ENCODE peak calls at places on chromosome 4, in seven cellular contexts. Z, R, U, N, O, F and E are unnamed samples.

GRCh38 chr4:173014113-173014558 is 154.5 kb upstream of the GALNT7 start:
- DNase-seq in Z (peak; percentile 85), R (peak; percentile 74), U (peak; percentile 86), N (peak; percentile 54), O (no peak), F (peak; percentile 93), E (peak; percentile 47)

GRCh38 chr4:188532751-188533150 is 393.5 kb downstream of the TRIML1 start:
- DNase-seq in Z (no peak), R (no peak), U (no peak), N (no peak), O (no peak), F (no peak), E (no peak)

GRCh38 chr4:156476359-156476758 is 495.2 kb downstream of the PDGFC start:
- DNase-seq in Z (peak; percentile 98), R (peak; percentile 97), U (no peak), N (no peak), O (peak; percentile 63), F (peak; percentile 12), E (no peak)

GRCh38 chr4:26320453-26321325 is at the start of gene RBPJ:
- DNase-seq in Z (peak; percentile 99), R (peak; percentile 99), U (peak; percentile 97), N (peak; percentile 98), O (peak; percentile 97), F (peak; percentile 99), E (peak; percentile 94)

GRCh38 chr4:42151568-42152506 is 618 bp downstream of the BEND4 start:
- DNase-seq in Z (no peak), R (no peak), U (peak; percentile 94), N (peak; percentile 78), O (peak; percentile 5), F (peak; percentile 95), E (peak; percentile 61)

GRCh38 chr4:142404191-142404611 is 441.9 kb downstream of the INPP4B start:
- DNase-seq in Z (peak; percentile 72), R (peak; percentile 59), U (no peak), N (no peak), O (peak; percentile 5), F (no peak), E (no peak)

GRCh38 chr4:8472689-8473197 is 32.2 kb downstream of the TRMT44 start:
- DNase-seq in Z (peak; percentile 99), R (peak; percentile 95), U (no peak), N (peak; percentile 12), O (peak; percentile 98), F (peak; percentile 23), E (no peak)

GRCh38 chr4:166252487-166253402 is 379.7 kb downstream of the TLL1 start:
- DNase-seq in Z (no peak), R (peak; percentile 44), U (no peak), N (peak; percentile 4), O (peak; percentile 42), F (peak; percentile 52), E (no peak)

GRCh38 chr4:3483471-3483921 is 20.4 kb downstream of the DOK7 start:
- DNase-seq in Z (no peak), R (peak; percentile 60), U (no peak), N (no peak), O (no peak), F (no peak), E (no peak)

GRCh38 chr4:116866116-116866515 is 219.3 kb downstream of the TRAM1L1 start:
- DNase-seq in Z (no peak), R (no peak), U (no peak), N (no peak), O (no peak), F (peak; percentile 6), E (no peak)

GRCh38 chr4:2290974-2291704 is 29.2 kb upstream of the MXD4 start:
- DNase-seq in Z (no peak), R (no peak), U (no peak), N (no peak), O (no peak), F (no peak), E (no peak)

GRCh38 chr4:55635760-55636621 is at the start of gene NMU:
- DNase-seq in Z (no peak), R (peak; percentile 2), U (peak; percentile 65), N (peak; percentile 41), O (peak; percentile 43), F (peak; percentile 60), E (peak; percentile 73)

GRCh38 chr4:17665852-17666251 is 51.4 kb downstream of the MED28 start:
- DNase-seq in Z (no peak), R (no peak), U (no peak), N (no peak), O (no peak), F (no peak), E (no peak)

GRCh38 chr4:55510685-55511084 is 36.0 kb downstream of the CLOCK start:
- DNase-seq in Z (no peak), R (no peak), U (no peak), N (no peak), O (no peak), F (no peak), E (no peak)

GRCh38 chr4:122930877-122931276 is 8.5 kb upstream of the NUDT6 start:
- DNase-seq in Z (peak; percentile 41), R (peak; percentile 24), U (no peak), N (no peak), O (peak; percentile 65), F (no peak), E (no peak)

GRCh38 chr4:6875431-6875831 is 34.2 kb upstream of the TBC1D14 start:
- DNase-seq in Z (no peak), R (no peak), U (no peak), N (no peak), O (no peak), F (no peak), E (no peak)

GRCh38 chr4:158172558-158173258 is at the start of gene GASK1B:
- DNase-seq in Z (peak; percentile 64), R (peak; percentile 72), U (peak; percentile 43), N (peak; percentile 21), O (peak; percentile 60), F (peak; percentile 74), E (no peak)

DNA sequence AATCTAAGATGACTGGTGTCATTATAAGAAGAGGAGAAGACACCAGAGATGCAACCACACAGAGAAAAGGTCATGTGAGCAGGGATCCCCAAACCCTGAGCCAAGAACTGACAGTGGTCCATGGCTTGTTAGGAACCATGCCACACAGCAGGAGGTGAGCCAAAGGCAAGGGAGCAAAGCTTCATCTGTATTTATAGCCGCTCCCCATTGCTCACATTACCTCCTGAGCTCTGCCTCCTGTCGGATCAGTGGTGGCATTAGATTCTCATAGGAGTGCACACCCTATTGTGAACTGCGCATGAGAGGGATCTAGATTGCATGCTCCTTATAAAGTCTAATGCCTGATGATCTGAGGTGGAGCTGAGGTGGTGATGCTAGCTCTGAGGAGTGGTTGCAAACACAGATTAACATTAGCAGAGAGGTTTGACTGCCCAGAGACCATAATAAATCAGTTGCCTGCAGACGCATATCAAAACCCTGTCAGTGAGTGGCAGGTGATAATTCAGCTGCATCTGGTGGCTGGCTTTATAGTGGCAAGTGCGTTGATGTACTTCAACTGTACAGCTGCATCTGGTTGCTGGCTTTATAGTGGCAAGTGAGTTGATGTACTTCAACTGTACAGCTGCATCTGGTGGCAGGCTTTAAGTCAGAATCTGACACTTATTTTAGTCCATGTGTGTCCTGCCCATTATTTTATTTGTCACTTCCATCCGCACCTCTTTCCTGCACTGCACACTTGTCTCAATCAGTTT is 19.8 kb upstream of the CXCL2 start:
- DNase-seq in Z (no peak), R (no peak), U (no peak), N (no peak), O (no peak), F (no peak), E (no peak)
- H2AK5ac ChIP-seq in Z (peak overlapping the region; percentile 34), R (no peak overlapping the region), U (no peak overlapping the region), N (no peak overlapping the region), O (no peak overlapping the region), F (no peak overlapping the region), E (no peak overlapping the region)

GRCh38 chr4:125432078-125432477 is 117.3 kb downstream of the FAT4 start:
- DNase-seq in Z (peak; percentile 20), R (peak; percentile 66), U (peak; percentile 76), N (peak; percentile 24), O (peak; percentile 17), F (peak; percentile 88), E (no peak)
- H2AK5ac ChIP-seq in Z (no peak overlapping the region), R (no peak overlapping the region), U (no peak overlapping the region), N (no peak overlapping the region), O (no peak overlapping the region), F (no peak overlapping the region), E (no peak overlapping the region)

GRCh38 chr4:184437988-184438774 is 36.2 kb downstream of the IRF2 start:
- DNase-seq in Z (peak; percentile 17), R (no peak), U (no peak), N (no peak), O (no peak), F (no peak), E (no peak)

GRCh38 chr4:184441461-184442392 is 32.6 kb downstream of the IRF2 start:
- DNase-seq in Z (peak; percentile 57), R (no peak), U (peak; percentile 52), N (no peak), O (no peak), F (peak; percentile 43), E (no peak)

GRCh38 chr4:184439386-184439785 is 35.0 kb downstream of the IRF2 start:
- DNase-seq in Z (peak; percentile 43), R (no peak), U (no peak), N (no peak), O (peak; percentile 81), F (no peak), E (no peak)

GRCh38 chr4:184440593-184441358 is 33.6 kb downstream of the IRF2 start:
- DNase-seq in Z (no peak), R (no peak), U (no peak), N (no peak), O (no peak), F (no peak), E (no peak)

DNA sequence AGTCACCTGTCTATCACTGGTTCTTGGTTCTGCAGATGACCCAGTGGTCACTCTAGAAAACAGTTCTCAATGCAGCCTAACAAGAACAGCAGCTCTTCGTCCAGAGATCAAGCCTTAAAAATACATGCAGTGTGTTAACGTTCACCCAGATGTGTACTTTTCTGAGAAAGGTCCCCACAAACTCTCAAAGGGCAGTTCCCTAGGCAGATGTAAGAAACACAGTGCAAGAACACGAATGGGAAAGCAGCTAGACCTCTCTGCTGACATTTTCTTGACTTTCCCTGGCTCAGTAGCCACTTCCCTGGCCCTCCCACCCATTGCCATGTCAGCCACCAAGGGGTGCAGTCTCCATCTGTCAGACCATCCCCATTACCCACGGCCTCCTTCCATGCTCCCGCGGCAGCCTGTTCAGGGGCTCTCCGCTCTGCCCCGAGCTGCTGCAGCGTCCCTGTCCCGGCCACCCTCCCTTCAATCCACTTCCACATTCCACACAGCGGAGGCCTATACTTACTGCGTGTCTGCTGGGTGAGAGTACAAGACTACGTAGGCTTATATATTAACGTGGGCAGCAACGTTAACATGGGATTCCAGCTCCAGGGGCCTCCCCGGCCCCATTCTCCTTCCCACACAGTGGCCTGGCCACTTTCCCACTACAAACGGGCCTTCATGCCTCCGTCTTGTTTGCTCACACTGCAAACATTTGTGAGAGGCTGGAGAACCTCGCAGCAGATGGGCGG is 34.3 kb downstream of the IRF2 start:
- DNase-seq in Z (peak; percentile 90), R (no peak), U (no peak), N (no peak), O (peak; percentile 50), F (no peak), E (no peak)
- H2AK5ac ChIP-seq in Z (peak overlapping the region; percentile 38), R (no peak overlapping the region), U (no peak overlapping the region), N (no peak overlapping the region), O (no peak overlapping the region), F (no peak overlapping the region), E (peak overlapping the region; percentile 76)

DNA sequence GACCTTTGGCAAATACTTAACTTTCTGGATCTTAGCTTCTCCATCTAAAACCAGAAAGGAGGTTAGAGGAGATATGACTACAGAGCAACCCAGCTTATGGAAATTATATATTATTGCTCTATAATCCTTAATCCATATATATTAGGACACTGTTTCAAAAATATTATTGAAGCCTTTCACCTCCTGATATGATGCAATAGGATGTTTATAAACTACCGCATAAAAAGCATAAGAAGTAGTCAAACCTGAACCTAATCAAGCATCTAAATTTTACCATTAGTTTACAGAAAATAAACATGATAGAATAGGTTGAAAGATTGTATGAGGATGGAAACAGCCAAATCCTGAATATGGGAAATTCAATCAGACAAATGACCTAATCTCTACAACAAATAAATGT is 5.6 kb upstream of the FAM200B start:
- DNase-seq in Z (no peak), R (no peak), U (no peak), N (no peak), O (no peak), F (no peak), E (no peak)
- H2AK5ac ChIP-seq in Z (no peak overlapping the region), R (no peak overlapping the region), U (no peak overlapping the region), N (no peak overlapping the region), O (no peak overlapping the region), F (no peak overlapping the region), E (no peak overlapping the region)